ENCODE peak calls at places on chromosomes 5 and 9, in nine cellular contexts. One of them, this sample, is unnamed.

GRCh38 chr9:134384811-134385479 is 58.7 kb downstream of the RXRA start:
- DNase-seq in kidney: no peak
- DNase-seq in IMR-90: no peak
- DNase-seq in GM23338: no peak
- DNase-seq in fibroblast of lung: peak; percentile 40
- DNase-seq in stomach: no peak
- DNase-seq in spleen: no peak
- DNase-seq in psoas muscle: no peak
- DNase-seq in ovary: no peak
- DNase-seq in this sample: no peak

GRCh38 chr5:143050183-143050582 is 280.0 kb downstream of the ARHGAP26 start:
- DNase-seq in kidney: no peak
- DNase-seq in IMR-90: no peak
- DNase-seq in GM23338: no peak
- DNase-seq in fibroblast of lung: no peak
- DNase-seq in stomach: no peak
- DNase-seq in spleen: no peak
- DNase-seq in psoas muscle: no peak
- DNase-seq in ovary: no peak
- DNase-seq in this sample: no peak

GRCh38 chr9:6197330-6197729 is 18.3 kb upstream of the IL33 start:
- DNase-seq in kidney: no peak
- DNase-seq in IMR-90: peak; percentile 5
- DNase-seq in GM23338: peak; percentile 75
- DNase-seq in fibroblast of lung: no peak
- DNase-seq in stomach: no peak
- DNase-seq in spleen: no peak
- DNase-seq in psoas muscle: no peak
- DNase-seq in ovary: no peak
- DNase-seq in this sample: no peak

GRCh38 chr9:110153431-110153830 is 54.5 kb downstream of the C9orf152 start:
- DNase-seq in kidney: no peak
- DNase-seq in IMR-90: no peak
- DNase-seq in GM23338: no peak
- DNase-seq in fibroblast of lung: no peak
- DNase-seq in stomach: no peak
- DNase-seq in spleen: no peak
- DNase-seq in psoas muscle: no peak
- DNase-seq in ovary: no peak
- DNase-seq in this sample: no peak

GRCh38 chr5:131274341-131275063 is 10.6 kb downstream of the CDC42SE2 start:
- DNase-seq in kidney: no peak
- DNase-seq in IMR-90: no peak
- DNase-seq in GM23338: no peak
- DNase-seq in fibroblast of lung: no peak
- DNase-seq in stomach: no peak
- DNase-seq in spleen: no peak
- DNase-seq in psoas muscle: no peak
- DNase-seq in ovary: no peak
- DNase-seq in this sample: no peak

GRCh38 chr5:123414975-123415374 is 8.2 kb downstream of the CEP120 start:
- DNase-seq in kidney: no peak
- DNase-seq in IMR-90: no peak
- DNase-seq in GM23338: no peak
- DNase-seq in fibroblast of lung: no peak
- DNase-seq in stomach: no peak
- DNase-seq in spleen: no peak
- DNase-seq in psoas muscle: no peak
- DNase-seq in ovary: no peak
- DNase-seq in this sample: no peak

GRCh38 chr9:33858346-33858869 is 41.4 kb downstream of the UBE2R2 start:
- DNase-seq in kidney: no peak
- DNase-seq in IMR-90: peak; percentile 19
- DNase-seq in GM23338: no peak
- DNase-seq in fibroblast of lung: peak; percentile 49
- DNase-seq in stomach: no peak
- DNase-seq in spleen: peak; percentile 20
- DNase-seq in psoas muscle: no peak
- DNase-seq in ovary: no peak
- DNase-seq in this sample: no peak

GRCh38 chr5:129001831-129002626 is 36.7 kb downstream of the SLC27A6 start:
- DNase-seq in kidney: no peak
- DNase-seq in IMR-90: no peak
- DNase-seq in GM23338: peak; percentile 64
- DNase-seq in fibroblast of lung: no peak
- DNase-seq in stomach: no peak
- DNase-seq in spleen: no peak
- DNase-seq in psoas muscle: no peak
- DNase-seq in ovary: no peak
- DNase-seq in this sample: no peak

GRCh38 chr9:138099803-138100598 is 222.4 kb downstream of the CACNA1B start:
- DNase-seq in kidney: peak; percentile 27
- DNase-seq in IMR-90: no peak
- DNase-seq in GM23338: no peak
- DNase-seq in fibroblast of lung: no peak
- DNase-seq in stomach: peak; percentile 14
- DNase-seq in spleen: no peak
- DNase-seq in psoas muscle: no peak
- DNase-seq in ovary: no peak
- DNase-seq in this sample: peak; percentile 38

GRCh38 chr5:76406567-76407155 is 3.6 kb downstream of the IQGAP2 start:
- DNase-seq in kidney: no peak
- DNase-seq in IMR-90: no peak
- DNase-seq in GM23338: no peak
- DNase-seq in fibroblast of lung: no peak
- DNase-seq in stomach: no peak
- DNase-seq in spleen: no peak
- DNase-seq in psoas muscle: no peak
- DNase-seq in ovary: no peak
- DNase-seq in this sample: no peak

GRCh38 chr9:94993141-94993820 is 266.8 kb downstream of the AOPEP start:
- DNase-seq in kidney: no peak
- DNase-seq in IMR-90: no peak
- DNase-seq in GM23338: no peak
- DNase-seq in fibroblast of lung: no peak
- DNase-seq in stomach: no peak
- DNase-seq in spleen: no peak
- DNase-seq in psoas muscle: no peak
- DNase-seq in ovary: no peak
- DNase-seq in this sample: no peak

GRCh38 chr9:96279927-96280326 is 22.0 kb downstream of the HSD17B3 start:
- DNase-seq in kidney: no peak
- DNase-seq in IMR-90: no peak
- DNase-seq in GM23338: peak; percentile 62
- DNase-seq in fibroblast of lung: no peak
- DNase-seq in stomach: no peak
- DNase-seq in spleen: no peak
- DNase-seq in psoas muscle: no peak
- DNase-seq in ovary: no peak
- DNase-seq in this sample: no peak

GRCh38 chr5:133367413-133367812 is 244.9 kb downstream of the FSTL4 start:
- DNase-seq in kidney: no peak
- DNase-seq in IMR-90: no peak
- DNase-seq in GM23338: no peak
- DNase-seq in fibroblast of lung: no peak
- DNase-seq in stomach: no peak
- DNase-seq in spleen: no peak
- DNase-seq in psoas muscle: no peak
- DNase-seq in ovary: no peak
- DNase-seq in this sample: no peak

GRCh38 chr9:94867281-94867841 is 140.9 kb downstream of the AOPEP start:
- DNase-seq in kidney: peak; percentile 81
- DNase-seq in IMR-90: peak; percentile 91
- DNase-seq in GM23338: peak; percentile 17
- DNase-seq in fibroblast of lung: peak; percentile 97
- DNase-seq in stomach: peak; percentile 83
- DNase-seq in spleen: no peak
- DNase-seq in psoas muscle: peak; percentile 56
- DNase-seq in ovary: peak; percentile 71
- DNase-seq in this sample: peak; percentile 77

GRCh38 chr5:143506881-143507552 is 103.5 kb upstream of the NR3C1 start:
- DNase-seq in kidney: no peak
- DNase-seq in IMR-90: peak; percentile 95
- DNase-seq in GM23338: no peak
- DNase-seq in fibroblast of lung: peak; percentile 95
- DNase-seq in stomach: no peak
- DNase-seq in spleen: no peak
- DNase-seq in psoas muscle: no peak
- DNase-seq in ovary: no peak
- DNase-seq in this sample: no peak

GRCh38 chr9:26391036-26391435 is 501.6 kb downstream of the CAAP1 start:
- DNase-seq in kidney: no peak
- DNase-seq in IMR-90: no peak
- DNase-seq in GM23338: no peak
- DNase-seq in fibroblast of lung: no peak
- DNase-seq in stomach: no peak
- DNase-seq in spleen: no peak
- DNase-seq in psoas muscle: no peak
- DNase-seq in ovary: no peak
- DNase-seq in this sample: no peak

GRCh38 chr9:25850803-25851202 is 172.6 kb upstream of the TUSC1 start:
- DNase-seq in kidney: no peak
- DNase-seq in IMR-90: no peak
- DNase-seq in GM23338: peak; percentile 13
- DNase-seq in fibroblast of lung: no peak
- DNase-seq in stomach: no peak
- DNase-seq in spleen: no peak
- DNase-seq in psoas muscle: no peak
- DNase-seq in ovary: no peak
- DNase-seq in this sample: no peak

GRCh38 chr9:73039253-73039915 is 86.5 kb upstream of the ALDH1A1 start:
- DNase-seq in kidney: no peak
- DNase-seq in IMR-90: no peak
- DNase-seq in GM23338: no peak
- DNase-seq in fibroblast of lung: peak; percentile 55
- DNase-seq in stomach: no peak
- DNase-seq in spleen: no peak
- DNase-seq in psoas muscle: no peak
- DNase-seq in ovary: peak; percentile 56
- DNase-seq in this sample: no peak

DNA sequence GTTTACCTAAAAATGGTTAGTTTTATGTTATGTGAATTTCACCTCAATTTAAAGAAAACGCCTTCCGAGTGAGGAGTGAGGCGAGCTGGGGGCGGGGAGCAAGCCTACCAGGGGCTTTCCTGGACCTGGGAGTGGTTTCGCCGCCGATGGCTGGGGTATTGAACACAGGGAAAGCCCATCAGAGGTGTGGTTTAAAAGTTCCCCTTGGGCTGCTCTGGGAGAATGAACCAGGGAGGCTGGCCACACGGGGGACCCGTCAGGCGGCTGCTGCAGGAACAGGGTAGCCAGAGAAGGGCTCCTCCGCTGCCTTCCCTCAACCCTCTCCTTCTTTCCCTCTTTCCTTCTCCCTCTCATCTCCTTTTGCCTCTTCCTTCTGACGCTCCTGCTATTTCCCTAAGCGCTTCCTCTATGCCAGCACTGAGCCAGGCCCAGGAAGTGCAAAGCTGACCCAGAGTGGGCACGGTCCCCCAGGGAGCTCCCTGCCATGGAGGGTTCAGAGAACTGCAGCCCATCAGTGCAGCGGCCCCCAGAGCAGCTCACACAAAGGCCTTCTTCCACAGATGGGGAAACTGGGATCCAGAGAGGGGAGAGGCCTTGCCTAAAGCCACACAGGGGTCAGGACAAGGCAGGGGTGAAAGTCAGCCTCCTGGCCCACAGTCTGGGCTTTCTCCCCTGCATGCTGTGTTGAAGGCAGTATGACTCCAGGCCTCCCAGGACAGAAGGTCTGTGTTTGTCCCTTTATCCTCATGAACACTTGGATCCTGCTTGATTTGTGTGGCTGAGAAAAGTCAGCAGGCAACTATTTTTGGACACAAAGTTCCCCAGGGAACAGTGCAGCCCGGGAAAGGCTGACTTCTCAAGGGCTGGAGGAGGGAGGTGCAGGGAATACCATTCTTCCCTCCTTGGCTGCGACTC is 4.6 kb downstream of the AKNA start:
- DNase-seq in kidney: peak; percentile 87
- DNase-seq in IMR-90: peak; percentile 50
- DNase-seq in GM23338: peak; percentile 83
- DNase-seq in fibroblast of lung: peak; percentile 27
- DNase-seq in stomach: no peak
- DNase-seq in spleen: peak; percentile 90
- DNase-seq in psoas muscle: no peak
- DNase-seq in ovary: peak; percentile 36
- DNase-seq in this sample: no peak
- TF ChIP-seq CTCF in kidney: no peak
- TF ChIP-seq CTCF in IMR-90: peak; percentile 7
- TF ChIP-seq CTCF in GM23338: peak; percentile 35
- TF ChIP-seq CTCF in fibroblast of lung: peak; percentile 27
- TF ChIP-seq CTCF in stomach: no peak
- TF ChIP-seq CTCF in spleen: no peak
- TF ChIP-seq CTCF in psoas muscle: no peak
- TF ChIP-seq CTCF in ovary: no peak
- TF ChIP-seq CTCF in this sample: no peak

DNA sequence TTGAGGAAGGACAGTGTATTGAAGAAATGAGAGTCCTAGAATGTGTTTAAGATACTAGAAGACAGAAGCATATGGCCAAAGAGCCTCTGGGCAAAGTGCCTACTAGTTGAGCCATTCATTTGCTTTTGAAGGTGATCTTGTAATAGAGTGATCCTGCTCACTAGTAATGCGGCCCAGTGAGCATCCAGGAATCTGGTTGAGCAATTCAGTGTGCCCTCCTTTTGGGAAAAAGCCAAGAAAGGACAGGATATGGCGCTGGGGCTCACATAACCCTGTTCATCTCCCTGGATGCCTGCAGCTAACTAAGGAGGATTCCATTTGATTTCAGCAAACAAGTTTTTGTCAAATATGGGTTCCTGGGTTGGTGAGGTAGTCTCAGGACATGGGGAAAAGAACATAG is 16.3 kb downstream of the ADAM19 start:
- DNase-seq in kidney: no peak
- DNase-seq in IMR-90: peak; percentile 67
- DNase-seq in GM23338: no peak
- DNase-seq in fibroblast of lung: peak; percentile 64
- DNase-seq in stomach: no peak
- DNase-seq in spleen: no peak
- DNase-seq in psoas muscle: no peak
- DNase-seq in ovary: no peak
- DNase-seq in this sample: no peak
- H3K4me1 ChIP-seq in kidney: peaks cover 8% of the 10 kb centered on the region
- H3K4me1 ChIP-seq in IMR-90: peaks cover 58% of the 10 kb centered on the region
- H3K4me1 ChIP-seq in GM23338: peaks cover 13% of the 10 kb centered on the region
- H3K4me1 ChIP-seq in fibroblast of lung: peaks cover 60% of the 10 kb centered on the region
- H3K4me1 ChIP-seq in stomach: peaks cover 43% of the 10 kb centered on the region
- H3K4me1 ChIP-seq in spleen: peaks cover 96% of the 10 kb centered on the region
- H3K4me1 ChIP-seq in psoas muscle: peaks cover 75% of the 10 kb centered on the region
- H3K4me1 ChIP-seq in ovary: peaks cover 9% of the 10 kb centered on the region
- H3K4me1 ChIP-seq in this sample: peaks cover 46% of the 10 kb centered on the region

GRCh38 chr5:154642499-154643245 is 112.5 kb upstream of the LARP1 start:
- DNase-seq in kidney: no peak
- DNase-seq in IMR-90: peak; percentile 30
- DNase-seq in GM23338: peak; percentile 64
- DNase-seq in fibroblast of lung: no peak
- DNase-seq in stomach: no peak
- DNase-seq in spleen: no peak
- DNase-seq in psoas muscle: no peak
- DNase-seq in ovary: no peak
- DNase-seq in this sample: no peak
- TF ChIP-seq CTCF in kidney: peak; percentile 54
- TF ChIP-seq CTCF in IMR-90: peak; percentile 61
- TF ChIP-seq CTCF in GM23338: peak; percentile 84
- TF ChIP-seq CTCF in fibroblast of lung: peak; percentile 65
- TF ChIP-seq CTCF in stomach: no peak
- TF ChIP-seq CTCF in spleen: no peak
- TF ChIP-seq CTCF in psoas muscle: peak; percentile 46
- TF ChIP-seq CTCF in ovary: no peak
- TF ChIP-seq CTCF in this sample: peak; percentile 56

GRCh38 chr5:167732499-167732898 is 558.9 kb upstream of the WWC1 start:
- DNase-seq in kidney: no peak
- DNase-seq in IMR-90: no peak
- DNase-seq in GM23338: no peak
- DNase-seq in fibroblast of lung: no peak
- DNase-seq in stomach: no peak
- DNase-seq in spleen: no peak
- DNase-seq in psoas muscle: no peak
- DNase-seq in ovary: no peak
- DNase-seq in this sample: no peak
- H3K4me1 ChIP-seq in kidney: no peaks in the 10 kb centered on the region
- H3K4me1 ChIP-seq in IMR-90: peaks cover 3% of the 10 kb centered on the region
- H3K4me1 ChIP-seq in GM23338: peaks cover 24% of the 10 kb centered on the region
- H3K4me1 ChIP-seq in fibroblast of lung: no peaks in the 10 kb centered on the region
- H3K4me1 ChIP-seq in stomach: no peaks in the 10 kb centered on the region
- H3K4me1 ChIP-seq in spleen: no peaks in the 10 kb centered on the region
- H3K4me1 ChIP-seq in psoas muscle: no peaks in the 10 kb centered on the region
- H3K4me1 ChIP-seq in ovary: no peaks in the 10 kb centered on the region
- H3K4me1 ChIP-seq in this sample: no peaks in the 10 kb centered on the region

This sample was measured in upper lobe of right lung.